ENCODE peak calls at places on chromosomes 12 and 14, in four cellular contexts. B, J, L and T are unnamed samples.

GRCh38 chr12:94676011-94676709 is 25.8 kb upstream of the TMCC3 start:
- DNase-seq in B (peak), J (no peak), L (no peak), T (no peak)

GRCh38 chr14:55540847-55541773 is 38.9 kb upstream of the KTN1 start:
- DNase-seq in B (no peak), J (peak), L (no peak), T (no peak)

GRCh38 chr12:123126294-123127144 is 24.4 kb downstream of the PITPNM2 start:
- DNase-seq in B (no peak), J (peak), L (no peak), T (no peak)

GRCh38 chr12:123041811-123042655 is 61.6 kb downstream of the ARL6IP4 start:
- DNase-seq in B (no peak), J (no peak), L (no peak), T (no peak)

GRCh38 chr14:95291859-95292542 is 27.7 kb downstream of the CLMN start:
- DNase-seq in B (peak), J (peak), L (no peak), T (no peak)

GRCh38 chr14:67240978-67241415 is 238 bp upstream of the PALS1 start:
- DNase-seq in B (peak), J (peak), L (peak), T (peak)

GRCh38 chr12:132285991-132286681 is 43.3 kb downstream of the GALNT9 start:
- DNase-seq in B (peak), J (no peak), L (no peak), T (no peak)

GRCh38 chr14:44700184-44700583 is 193.1 kb upstream of the FSCB start:
- DNase-seq in B (no peak), J (no peak), L (no peak), T (no peak)

GRCh38 chr12:62621239-62621638 is 154.6 kb downstream of the MON2 start:
- DNase-seq in B (no peak), J (no peak), L (no peak), T (no peak)

GRCh38 chr12:120181991-120182631 is 12.4 kb downstream of the GCN1 start:
- DNase-seq in B (no peak), J (peak), L (no peak), T (no peak)

GRCh38 chr12:41402804-41403203 is 214.7 kb downstream of the PDZRN4 start:
- DNase-seq in B (no peak), J (no peak), L (no peak), T (no peak)

GRCh38 chr12:54036620-54037359 is 3.9 kb downstream of the HOXC5 start:
- DNase-seq in B (no peak), J (peak), L (no peak), T (no peak)

GRCh38 chr14:63435838-63436237 is 107.3 kb downstream of the PPP2R5E start:
- DNase-seq in B (no peak), J (no peak), L (no peak), T (no peak)

GRCh38 chr12:591167-591570 is 72.1 kb downstream of the NINJ2 start:
- DNase-seq in B (no peak), J (no peak), L (no peak), T (no peak)

GRCh38 chr12:78928200-78929074 is 63.9 kb downstream of the SYT1 start:
- DNase-seq in B (no peak), J (peak), L (no peak), T (no peak)

GRCh38 chr12:52171950-52172512 is 19.8 kb downstream of the KRT80 start:
- DNase-seq in B (no peak), J (peak), L (peak), T (peak)

GRCh38 chr12:18982226-18982949 is 147.1 kb upstream of the PLEKHA5 start:
- DNase-seq in B (no peak), J (no peak), L (no peak), T (no peak)

GRCh38 chr12:990308-990648 is 745 bp upstream of the ERC1 start:
- DNase-seq in B (peak), J (peak), L (no peak), T (peak)

GRCh38 chr14:23454445-23454856 is 15.1 kb upstream of the NGDN start:
- DNase-seq in B (no peak), J (peak), L (no peak), T (no peak)

GRCh38 chr14:74085828-74086227 is 1.1 kb downstream of the LIN52 start:
- DNase-seq in B (no peak), J (peak), L (no peak), T (no peak)

GRCh38 chr12:78863482-78864427 is 819 bp upstream of the SYT1 start:
- DNase-seq in B (peak), J (peak), L (peak), T (peak)

GRCh38 chr12:107917912-107918800 is 143.7 kb downstream of the ASCL4 start:
- DNase-seq in B (no peak), J (peak), L (no peak), T (no peak)

GRCh38 chr12:3225154-3225795 is 148.1 kb downstream of the TSPAN9 start:
- DNase-seq in B (no peak), J (no peak), L (no peak), T (no peak)

GRCh38 chr12:91256471-91256870 is 73.9 kb upstream of the DCN start:
- DNase-seq in B (no peak), J (no peak), L (no peak), T (no peak)

GRCh38 chr14:85444685-85445084 is 85.3 kb upstream of the FLRT2 start:
- DNase-seq in B (no peak), J (no peak), L (no peak), T (no peak)

GRCh38 chr12:106205208-106206069 is 42.4 kb downstream of the CKAP4 start:
- DNase-seq in B (no peak), J (peak), L (no peak), T (no peak)

GRCh38 chr14:90645842-90646443 is 170.3 kb downstream of the TTC7B start:
- DNase-seq in B (no peak), J (peak), L (no peak), T (no peak)

GRCh38 chr12:117080707-117081141 is 18.5 kb downstream of the TESC start:
- DNase-seq in B (no peak), J (no peak), L (no peak), T (peak)

GRCh38 chr12:4849024-4849594 is 60.6 kb upstream of the KCNA1 start:
- DNase-seq in B (no peak), J (peak), L (peak), T (no peak)

GRCh38 chr12:4449862-4450222 is 4.2 kb upstream of the FGF6 start:
- DNase-seq in B (no peak), J (peak), L (no peak), T (no peak)

GRCh38 chr12:52628841-52629240 is 10.5 kb upstream of the KRT73 start:
- DNase-seq in B (no peak), J (no peak), L (no peak), T (no peak)

GRCh38 chr12:6824962-6825381 is 3.2 kb upstream of the P3H3 start:
- DNase-seq in B (no peak), J (peak), L (no peak), T (no peak)

GRCh38 chr14:101873401-101873800 is 91.0 kb upstream of the DYNC1H1 start:
- DNase-seq in B (no peak), J (no peak), L (no peak), T (no peak)

GRCh38 chr14:85572845-85573244 is 42.9 kb downstream of the FLRT2 start:
- DNase-seq in B (no peak), J (peak), L (no peak), T (no peak)

GRCh38 chr14:62436256-62436655 is 609.0 kb downstream of the KCNH5 start:
- DNase-seq in B (no peak), J (peak), L (no peak), T (no peak)

GRCh38 chr14:100730530-100730929 is 3.8 kb downstream of the DLK1 start:
- DNase-seq in B (no peak), J (no peak), L (no peak), T (no peak)

GRCh38 chr14:96567289-96567899 is 65.2 kb downstream of the PAPOLA start:
- DNase-seq in B (no peak), J (no peak), L (no peak), T (no peak)
- TF ChIP-seq CTCF in B (no peak), J (peak), L (peak), T (peak)

DNA sequence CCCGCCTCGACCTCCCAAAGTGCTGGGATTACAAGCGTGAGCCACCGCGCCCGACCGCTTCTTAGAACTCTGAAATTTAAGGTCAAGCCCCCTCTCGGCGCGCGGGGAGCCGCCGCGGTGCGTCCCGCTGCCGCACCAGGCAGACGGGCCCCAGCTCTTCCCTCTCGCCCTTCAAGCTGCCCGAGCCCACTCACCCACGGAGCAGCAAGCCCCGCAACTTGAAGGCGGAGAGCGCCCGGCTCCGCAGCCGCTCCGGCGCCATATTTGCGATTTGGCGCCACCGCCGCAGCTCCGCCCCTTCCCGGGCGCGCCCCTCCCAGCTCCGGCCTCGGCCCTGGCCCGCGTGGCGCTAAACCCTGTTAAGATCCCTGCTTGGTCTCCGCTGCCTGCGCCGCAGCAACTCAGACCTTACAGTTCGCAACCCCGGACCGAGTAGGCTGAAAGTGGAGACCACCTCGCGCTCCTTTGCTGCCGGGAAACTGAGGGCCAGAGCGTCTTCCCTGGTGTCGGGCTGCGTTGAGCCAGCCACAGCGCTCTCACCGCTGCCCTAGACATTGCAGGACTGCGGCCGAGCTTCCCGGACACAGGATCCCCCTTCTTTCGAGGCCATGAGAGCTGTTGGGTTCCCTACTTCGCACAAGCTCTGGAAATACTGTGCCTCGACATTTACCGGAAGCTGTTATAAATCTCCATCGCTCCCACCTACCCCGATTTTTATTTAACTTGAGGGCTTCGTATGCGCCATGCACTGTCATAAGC is at the start of gene POLE2:
- DNase-seq in B (no peak), J (peak), L (peak), T (peak)
- TF ChIP-seq CTCF in B (no peak), J (no peak), L (no peak), T (no peak)

DNA sequence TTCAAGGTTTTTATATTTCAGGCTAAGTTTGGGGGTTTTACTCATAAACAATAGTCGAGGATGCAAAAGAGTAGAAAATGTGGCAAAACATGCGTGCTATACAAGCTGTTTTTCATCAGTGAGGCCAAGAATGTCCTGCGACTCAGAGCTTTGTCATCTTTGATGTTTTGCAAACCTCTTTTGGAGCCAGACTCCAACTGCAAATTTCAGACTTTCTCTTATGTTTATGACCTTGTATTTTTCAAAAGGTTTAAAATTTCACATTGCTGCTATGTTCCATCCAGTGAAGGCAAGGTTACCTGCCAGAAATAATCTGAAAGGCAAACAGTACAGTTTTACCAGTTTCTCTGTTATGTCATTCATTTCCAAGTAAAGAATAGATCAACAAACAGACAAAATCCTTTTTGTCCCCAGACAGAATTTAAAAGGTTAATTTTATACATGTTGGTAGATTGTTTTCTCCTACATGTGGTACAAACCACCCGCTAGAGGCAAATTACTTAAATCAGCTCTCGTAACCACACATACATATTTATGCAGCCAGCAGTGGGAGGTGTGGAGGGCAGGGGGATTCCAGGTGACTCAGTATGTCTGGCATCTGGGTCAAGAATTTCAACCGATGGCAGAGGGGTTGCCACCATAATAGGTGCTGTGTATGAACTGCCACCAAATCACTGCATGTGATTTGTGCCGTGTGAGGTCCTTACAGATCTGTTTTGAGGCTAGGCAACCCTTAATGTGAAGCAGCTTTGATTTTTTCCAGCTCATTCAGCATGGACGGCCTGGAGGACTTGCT is 119.8 kb upstream of the CPM start:
- DNase-seq in B (no peak), J (peak), L (no peak), T (no peak)
- TF ChIP-seq CTCF in B (no peak), J (peak), L (no peak), T (no peak)

DNA sequence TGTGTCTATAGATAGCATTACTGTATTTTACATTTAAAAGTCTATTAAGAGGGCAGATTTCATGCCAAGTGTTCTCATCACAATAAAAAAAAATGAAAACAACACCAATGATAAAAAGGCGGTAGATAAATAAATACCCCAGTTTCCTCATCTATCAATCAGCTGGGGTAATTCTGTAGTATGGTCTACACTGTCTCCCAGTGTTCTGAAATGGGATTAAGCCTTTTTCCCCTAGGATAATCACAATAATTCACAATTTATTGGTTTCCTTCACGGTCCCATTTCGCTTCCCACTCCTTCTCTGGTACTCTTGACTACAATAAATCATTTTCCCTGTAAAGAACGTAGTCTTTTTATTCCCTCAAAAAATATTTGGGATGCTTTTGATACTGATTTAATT is 114.3 kb downstream of the SSPN start:
- DNase-seq in B (no peak), J (no peak), L (no peak), T (no peak)
- TF ChIP-seq CTCF in B (no peak), J (no peak), L (no peak), T (no peak)